ENCODE peak calls at places on chromosomes 5 and 9, in eight cellular contexts. One of them, this sample, is unnamed.

GRCh38 chr9:13023498-13023897 is 248.7 kb downstream of the LURAP1L start:
- DNase-seq in fibroblast of pulmonary artery: no peak
- DNase-seq in GM20000: no peak
- DNase-seq in stimulated activated CD4-positive, alpha-beta T cell treated with anti-CD3 and anti-CD28 coated beads, Interleukin-15, amount 100 ng/mL, for 24 hours: no peak
- DNase-seq in non-pigmented ciliary epithelial cell: peak
- DNase-seq in fibroblast of the aortic adventitia: no peak
- DNase-seq in posterior cingulate gyrus: no peak
- DNase-seq in heart right ventricle: no peak
- DNase-seq in this sample: no peak

GRCh38 chr5:151694035-151694485 is 7.3 kb upstream of the SPARC start:
- DNase-seq in fibroblast of pulmonary artery: peak
- DNase-seq in GM20000: no peak
- DNase-seq in stimulated activated CD4-positive, alpha-beta T cell treated with anti-CD3 and anti-CD28 coated beads, Interleukin-15, amount 100 ng/mL, for 24 hours: no peak
- DNase-seq in non-pigmented ciliary epithelial cell: no peak
- DNase-seq in fibroblast of the aortic adventitia: peak
- DNase-seq in posterior cingulate gyrus: peak
- DNase-seq in heart right ventricle: no peak
- DNase-seq in this sample: no peak

GRCh38 chr5:177382423-177383029 is 1.7 kb upstream of the SLC34A1 start:
- DNase-seq in fibroblast of pulmonary artery: peak
- DNase-seq in GM20000: no peak
- DNase-seq in stimulated activated CD4-positive, alpha-beta T cell treated with anti-CD3 and anti-CD28 coated beads, Interleukin-15, amount 100 ng/mL, for 24 hours: peak
- DNase-seq in non-pigmented ciliary epithelial cell: no peak
- DNase-seq in fibroblast of the aortic adventitia: peak
- DNase-seq in posterior cingulate gyrus: peak
- DNase-seq in heart right ventricle: no peak
- DNase-seq in this sample: peak

GRCh38 chr9:135463140-135463539 is 16.4 kb upstream of the PPP1R26 start:
- DNase-seq in fibroblast of pulmonary artery: no peak
- DNase-seq in GM20000: no peak
- DNase-seq in stimulated activated CD4-positive, alpha-beta T cell treated with anti-CD3 and anti-CD28 coated beads, Interleukin-15, amount 100 ng/mL, for 24 hours: no peak
- DNase-seq in non-pigmented ciliary epithelial cell: no peak
- DNase-seq in fibroblast of the aortic adventitia: peak
- DNase-seq in posterior cingulate gyrus: no peak
- DNase-seq in heart right ventricle: no peak
- DNase-seq in this sample: no peak

GRCh38 chr9:130039504-130040147 is 3.4 kb downstream of the FNBP1 start:
- DNase-seq in fibroblast of pulmonary artery: no peak
- DNase-seq in GM20000: peak
- DNase-seq in stimulated activated CD4-positive, alpha-beta T cell treated with anti-CD3 and anti-CD28 coated beads, Interleukin-15, amount 100 ng/mL, for 24 hours: no peak
- DNase-seq in non-pigmented ciliary epithelial cell: no peak
- DNase-seq in fibroblast of the aortic adventitia: peak
- DNase-seq in posterior cingulate gyrus: no peak
- DNase-seq in heart right ventricle: no peak
- DNase-seq in this sample: no peak

GRCh38 chr5:181084631-181085195 is 44.6 kb downstream of the BTNL9 start:
- DNase-seq in fibroblast of pulmonary artery: no peak
- DNase-seq in GM20000: no peak
- DNase-seq in stimulated activated CD4-positive, alpha-beta T cell treated with anti-CD3 and anti-CD28 coated beads, Interleukin-15, amount 100 ng/mL, for 24 hours: no peak
- DNase-seq in non-pigmented ciliary epithelial cell: no peak
- DNase-seq in fibroblast of the aortic adventitia: no peak
- DNase-seq in posterior cingulate gyrus: no peak
- DNase-seq in heart right ventricle: no peak
- DNase-seq in this sample: no peak

GRCh38 chr9:133960568-133961129 is 31.5 kb downstream of the VAV2 start:
- DNase-seq in fibroblast of pulmonary artery: peak
- DNase-seq in GM20000: no peak
- DNase-seq in stimulated activated CD4-positive, alpha-beta T cell treated with anti-CD3 and anti-CD28 coated beads, Interleukin-15, amount 100 ng/mL, for 24 hours: no peak
- DNase-seq in non-pigmented ciliary epithelial cell: no peak
- DNase-seq in fibroblast of the aortic adventitia: peak
- DNase-seq in posterior cingulate gyrus: peak
- DNase-seq in heart right ventricle: no peak
- DNase-seq in this sample: no peak

GRCh38 chr9:71968541-71969090 is 57.2 kb downstream of the C9orf85 start:
- DNase-seq in fibroblast of pulmonary artery: no peak
- DNase-seq in GM20000: no peak
- DNase-seq in stimulated activated CD4-positive, alpha-beta T cell treated with anti-CD3 and anti-CD28 coated beads, Interleukin-15, amount 100 ng/mL, for 24 hours: no peak
- DNase-seq in non-pigmented ciliary epithelial cell: no peak
- DNase-seq in fibroblast of the aortic adventitia: no peak
- DNase-seq in posterior cingulate gyrus: no peak
- DNase-seq in heart right ventricle: no peak
- DNase-seq in this sample: no peak

GRCh38 chr5:142680605-142681259 is 5.2 kb downstream of the FGF1 start:
- DNase-seq in fibroblast of pulmonary artery: peak
- DNase-seq in GM20000: no peak
- DNase-seq in stimulated activated CD4-positive, alpha-beta T cell treated with anti-CD3 and anti-CD28 coated beads, Interleukin-15, amount 100 ng/mL, for 24 hours: no peak
- DNase-seq in non-pigmented ciliary epithelial cell: peak
- DNase-seq in fibroblast of the aortic adventitia: peak
- DNase-seq in posterior cingulate gyrus: no peak
- DNase-seq in heart right ventricle: no peak
- DNase-seq in this sample: no peak

GRCh38 chr5:71699233-71699632 is 19.8 kb upstream of the CARTPT start:
- DNase-seq in fibroblast of pulmonary artery: no peak
- DNase-seq in GM20000: no peak
- DNase-seq in stimulated activated CD4-positive, alpha-beta T cell treated with anti-CD3 and anti-CD28 coated beads, Interleukin-15, amount 100 ng/mL, for 24 hours: no peak
- DNase-seq in non-pigmented ciliary epithelial cell: no peak
- DNase-seq in fibroblast of the aortic adventitia: no peak
- DNase-seq in posterior cingulate gyrus: no peak
- DNase-seq in heart right ventricle: no peak
- DNase-seq in this sample: no peak

This sample was measured in erythroblast.